ENCODE peak calls at places on chromosome 2, in six cellular contexts. One of them, this sample, is unnamed.
A peak's percentile ranks its signal among the peaks of the same experiment; 100 is the strongest.

GRCh38 chr2:2226326-2226725 is 104.7 kb downstream of the MYT1L start:
- DNase-seq in spleen: no peak
- DNase-seq in cardiac muscle cell: no peak
- DNase-seq in endodermal cell: no peak
- DNase-seq in esophagus muscularis mucosa: no peak
- DNase-seq in right lobe of liver: no peak
- DNase-seq in this sample: no peak

GRCh38 chr2:168643979-168644378 is 158.5 kb upstream of the NOSTRIN start:
- DNase-seq in spleen: no peak
- DNase-seq in cardiac muscle cell: peak; percentile 51
- DNase-seq in endodermal cell: no peak
- DNase-seq in esophagus muscularis mucosa: no peak
- DNase-seq in right lobe of liver: no peak
- DNase-seq in this sample: no peak

GRCh38 chr2:173963817-173964564 is 1.2 kb downstream of the SP3 start:
- DNase-seq in spleen: peak; percentile 99
- DNase-seq in cardiac muscle cell: peak; percentile 94
- DNase-seq in endodermal cell: peak; percentile 95
- DNase-seq in esophagus muscularis mucosa: peak; percentile 97
- DNase-seq in right lobe of liver: peak; percentile 96
- DNase-seq in this sample: peak; percentile 92

GRCh38 chr2:23944527-23944926 is 4.3 kb downstream of the UBXN2A start:
- DNase-seq in spleen: no peak
- DNase-seq in cardiac muscle cell: peak; percentile 15
- DNase-seq in endodermal cell: peak; percentile 80
- DNase-seq in esophagus muscularis mucosa: no peak
- DNase-seq in right lobe of liver: peak; percentile 29
- DNase-seq in this sample: no peak

GRCh38 chr2:15223887-15224286 is 337.2 kb downstream of the NBAS start:
- DNase-seq in spleen: no peak
- DNase-seq in cardiac muscle cell: peak; percentile 87
- DNase-seq in endodermal cell: no peak
- DNase-seq in esophagus muscularis mucosa: no peak
- DNase-seq in right lobe of liver: no peak
- DNase-seq in this sample: no peak

GRCh38 chr2:181456660-181457120 is 496 bp upstream of the ITGA4 start:
- DNase-seq in spleen: peak; percentile 97
- DNase-seq in cardiac muscle cell: peak; percentile 53
- DNase-seq in endodermal cell: peak; percentile 78
- DNase-seq in esophagus muscularis mucosa: no peak
- DNase-seq in right lobe of liver: peak; percentile 54
- DNase-seq in this sample: no peak

GRCh38 chr2:9287400-9288059 is 80.9 kb downstream of the ASAP2 start:
- DNase-seq in spleen: no peak
- DNase-seq in cardiac muscle cell: peak; percentile 97
- DNase-seq in endodermal cell: no peak
- DNase-seq in esophagus muscularis mucosa: no peak
- DNase-seq in right lobe of liver: no peak
- DNase-seq in this sample: peak; percentile 91

GRCh38 chr2:43462866-43463641 is 132.8 kb downstream of the THADA start:
- DNase-seq in spleen: no peak
- DNase-seq in cardiac muscle cell: no peak
- DNase-seq in endodermal cell: no peak
- DNase-seq in esophagus muscularis mucosa: no peak
- DNase-seq in right lobe of liver: no peak
- DNase-seq in this sample: no peak

GRCh38 chr2:232393556-232393955 is 13.1 kb upstream of the ALPG start:
- DNase-seq in spleen: no peak
- DNase-seq in cardiac muscle cell: no peak
- DNase-seq in endodermal cell: no peak
- DNase-seq in esophagus muscularis mucosa: no peak
- DNase-seq in right lobe of liver: no peak
- DNase-seq in this sample: no peak

GRCh38 chr2:187372213-187372612 is 75.8 kb downstream of the CALCRL start:
- DNase-seq in spleen: no peak
- DNase-seq in cardiac muscle cell: peak; percentile 51
- DNase-seq in endodermal cell: no peak
- DNase-seq in esophagus muscularis mucosa: no peak
- DNase-seq in right lobe of liver: no peak
- DNase-seq in this sample: no peak

GRCh38 chr2:17754773-17755425 is 961 bp downstream of the GEN1 start:
- DNase-seq in spleen: no peak
- DNase-seq in cardiac muscle cell: peak; percentile 23
- DNase-seq in endodermal cell: no peak
- DNase-seq in esophagus muscularis mucosa: no peak
- DNase-seq in right lobe of liver: no peak
- DNase-seq in this sample: no peak

GRCh38 chr2:137659616-137660015 is 304.7 kb upstream of the HNMT start:
- DNase-seq in spleen: no peak
- DNase-seq in cardiac muscle cell: no peak
- DNase-seq in endodermal cell: no peak
- DNase-seq in esophagus muscularis mucosa: no peak
- DNase-seq in right lobe of liver: no peak
- DNase-seq in this sample: no peak

GRCh38 chr2:205427112-205427511 is 255.2 kb upstream of the NRP2 start:
- DNase-seq in spleen: no peak
- DNase-seq in cardiac muscle cell: peak; percentile 46
- DNase-seq in endodermal cell: no peak
- DNase-seq in esophagus muscularis mucosa: no peak
- DNase-seq in right lobe of liver: no peak
- DNase-seq in this sample: no peak

GRCh38 chr2:51424418-51424817 is 392.5 kb upstream of the NRXN1 start:
- DNase-seq in spleen: peak; percentile 38
- DNase-seq in cardiac muscle cell: no peak
- DNase-seq in endodermal cell: peak; percentile 82
- DNase-seq in esophagus muscularis mucosa: no peak
- DNase-seq in right lobe of liver: no peak
- DNase-seq in this sample: no peak

GRCh38 chr2:226973821-226974220 is 138.0 kb downstream of the RHBDD1 start:
- DNase-seq in spleen: no peak
- DNase-seq in cardiac muscle cell: no peak
- DNase-seq in endodermal cell: no peak
- DNase-seq in esophagus muscularis mucosa: no peak
- DNase-seq in right lobe of liver: no peak
- DNase-seq in this sample: no peak

GRCh38 chr2:226970362-226970761 is 134.5 kb downstream of the RHBDD1 start:
- DNase-seq in spleen: no peak
- DNase-seq in cardiac muscle cell: no peak
- DNase-seq in endodermal cell: no peak
- DNase-seq in esophagus muscularis mucosa: no peak
- DNase-seq in right lobe of liver: no peak
- DNase-seq in this sample: no peak

GRCh38 chr2:226969412-226969811 is 133.6 kb downstream of the RHBDD1 start:
- DNase-seq in spleen: no peak
- DNase-seq in cardiac muscle cell: no peak
- DNase-seq in endodermal cell: no peak
- DNase-seq in esophagus muscularis mucosa: no peak
- DNase-seq in right lobe of liver: no peak
- DNase-seq in this sample: no peak

GRCh38 chr2:226971029-226971584 is 135.3 kb downstream of the RHBDD1 start:
- DNase-seq in spleen: no peak
- DNase-seq in cardiac muscle cell: no peak
- DNase-seq in endodermal cell: no peak
- DNase-seq in esophagus muscularis mucosa: no peak
- DNase-seq in right lobe of liver: no peak
- DNase-seq in this sample: no peak

DNA sequence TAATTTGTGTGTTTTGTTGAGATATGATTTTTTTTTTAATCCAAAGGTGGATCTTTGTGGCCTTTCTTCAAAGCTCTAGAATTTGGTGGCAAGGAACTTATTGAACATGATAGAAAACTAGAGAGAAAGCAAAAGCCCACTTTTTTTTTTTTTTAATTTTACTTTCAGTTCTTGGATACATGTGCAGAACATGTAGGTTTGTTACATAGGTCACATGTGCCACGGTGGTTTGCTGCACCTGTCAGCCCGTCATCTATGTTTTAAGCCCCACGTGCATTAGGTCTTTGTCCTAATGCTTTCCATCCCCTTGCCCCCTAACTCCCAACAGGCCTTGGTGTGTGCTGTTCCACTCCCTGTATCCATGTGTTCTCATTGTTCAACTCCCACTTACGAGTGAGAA is 135.9 kb downstream of the RHBDD1 start:
- DNase-seq in spleen: no peak
- DNase-seq in cardiac muscle cell: no peak
- DNase-seq in endodermal cell: no peak
- DNase-seq in esophagus muscularis mucosa: no peak
- DNase-seq in right lobe of liver: no peak
- DNase-seq in this sample: no peak
- H3K4me1 ChIP-seq in spleen: no peaks in the 10 kb centered on the region
- H3K4me1 ChIP-seq in cardiac muscle cell: no peaks in the 10 kb centered on the region
- H3K4me1 ChIP-seq in endodermal cell: peaks cover 5% of the 10 kb centered on the region
- H3K4me1 ChIP-seq in esophagus muscularis mucosa: peaks cover 11% of the 10 kb centered on the region
- H3K4me1 ChIP-seq in right lobe of liver: no peaks in the 10 kb centered on the region
- H3K4me1 ChIP-seq in this sample: no peaks in the 10 kb centered on the region

GRCh38 chr2:30505500-30506180 is 58.6 kb downstream of the LCLAT1 start:
- DNase-seq in spleen: no peak
- DNase-seq in cardiac muscle cell: no peak
- DNase-seq in endodermal cell: no peak
- DNase-seq in esophagus muscularis mucosa: no peak
- DNase-seq in right lobe of liver: no peak
- DNase-seq in this sample: no peak

GRCh38 chr2:30500699-30501098 is 53.7 kb downstream of the LCLAT1 start:
- DNase-seq in spleen: no peak
- DNase-seq in cardiac muscle cell: no peak
- DNase-seq in endodermal cell: no peak
- DNase-seq in esophagus muscularis mucosa: no peak
- DNase-seq in right lobe of liver: no peak
- DNase-seq in this sample: no peak

GRCh38 chr2:30503692-30504076 is 56.6 kb downstream of the LCLAT1 start:
- DNase-seq in spleen: no peak
- DNase-seq in cardiac muscle cell: no peak
- DNase-seq in endodermal cell: no peak
- DNase-seq in esophagus muscularis mucosa: no peak
- DNase-seq in right lobe of liver: no peak
- DNase-seq in this sample: no peak

GRCh38 chr2:30502310-30502709 is 55.3 kb downstream of the LCLAT1 start:
- DNase-seq in spleen: no peak
- DNase-seq in cardiac muscle cell: no peak
- DNase-seq in endodermal cell: no peak
- DNase-seq in esophagus muscularis mucosa: no peak
- DNase-seq in right lobe of liver: no peak
- DNase-seq in this sample: no peak

DNA sequence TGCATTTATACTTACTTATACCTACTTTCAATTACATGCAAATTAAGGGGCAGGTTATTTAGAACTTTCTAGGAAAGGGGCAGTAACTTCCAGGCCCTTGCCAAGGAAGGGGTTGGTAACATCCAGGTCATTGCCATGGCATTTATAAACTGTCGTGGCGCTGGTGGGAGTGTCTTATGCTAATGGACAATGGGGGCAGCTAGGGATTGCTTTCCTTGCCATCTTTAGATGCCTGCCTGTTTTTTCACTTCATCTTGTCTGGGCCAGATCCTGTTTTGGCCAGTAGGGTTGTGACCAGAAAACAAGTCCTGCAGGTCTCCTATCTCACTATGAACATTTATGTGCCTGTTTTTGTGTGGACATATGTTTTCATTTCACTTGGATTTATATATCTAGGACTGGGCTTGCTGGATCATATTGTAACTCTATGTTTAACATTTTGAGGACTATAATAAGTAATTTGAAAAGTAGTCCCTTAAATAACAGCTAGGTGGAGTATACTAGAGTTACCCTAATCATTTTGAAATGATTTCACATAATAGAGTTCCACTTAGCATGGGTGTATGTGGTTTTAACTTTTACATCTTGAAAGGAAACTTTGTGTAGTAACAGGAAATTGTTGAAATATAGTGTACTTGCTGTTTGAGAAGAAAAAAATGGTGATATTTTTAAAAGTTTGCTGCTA is 56.1 kb downstream of the LCLAT1 start:
- DNase-seq in spleen: no peak
- DNase-seq in cardiac muscle cell: peak; percentile 38
- DNase-seq in endodermal cell: no peak
- DNase-seq in esophagus muscularis mucosa: no peak
- DNase-seq in right lobe of liver: no peak
- DNase-seq in this sample: no peak
- TF ChIP-seq CTCF in spleen: peak; percentile 29
- TF ChIP-seq CTCF in cardiac muscle cell: peak; percentile 37
- TF ChIP-seq CTCF in endodermal cell: peak; percentile 71
- TF ChIP-seq CTCF in esophagus muscularis mucosa: peak; percentile 33
- TF ChIP-seq CTCF in right lobe of liver: no peak
- TF ChIP-seq CTCF in this sample: peak; percentile 35

GRCh38 chr2:11132036-11132671 is 23.1 kb upstream of the SLC66A3 start:
- DNase-seq in spleen: peak; percentile 65
- DNase-seq in cardiac muscle cell: no peak
- DNase-seq in endodermal cell: no peak
- DNase-seq in esophagus muscularis mucosa: no peak
- DNase-seq in right lobe of liver: no peak
- DNase-seq in this sample: no peak
- H3K4me3 ChIP-seq in spleen: peak overlapping the region; percentile 41
- H3K4me3 ChIP-seq in cardiac muscle cell: no peak overlapping the region
- H3K4me3 ChIP-seq in endodermal cell: no peak overlapping the region
- H3K4me3 ChIP-seq in esophagus muscularis mucosa: peak overlapping the region; percentile 57
- H3K4me3 ChIP-seq in right lobe of liver: no peak overlapping the region
- H3K4me3 ChIP-seq in this sample: no peak overlapping the region

GRCh38 chr2:64400103-64400728 is 53.7 kb upstream of the LGALSL start:
- DNase-seq in spleen: no peak
- DNase-seq in cardiac muscle cell: peak; percentile 34
- DNase-seq in endodermal cell: no peak
- DNase-seq in esophagus muscularis mucosa: no peak
- DNase-seq in right lobe of liver: no peak
- DNase-seq in this sample: no peak

GRCh38 chr2:64402876-64403275 is 51.1 kb upstream of the LGALSL start:
- DNase-seq in spleen: no peak
- DNase-seq in cardiac muscle cell: peak; percentile 48
- DNase-seq in endodermal cell: no peak
- DNase-seq in esophagus muscularis mucosa: peak; percentile 31
- DNase-seq in right lobe of liver: no peak
- DNase-seq in this sample: no peak

GRCh38 chr2:64400733-64401500 is 53.0 kb upstream of the LGALSL start:
- DNase-seq in spleen: no peak
- DNase-seq in cardiac muscle cell: no peak
- DNase-seq in endodermal cell: peak; percentile 74
- DNase-seq in esophagus muscularis mucosa: no peak
- DNase-seq in right lobe of liver: peak; percentile 39
- DNase-seq in this sample: no peak

GRCh38 chr2:64403426-64403825 is 50.5 kb upstream of the LGALSL start:
- DNase-seq in spleen: no peak
- DNase-seq in cardiac muscle cell: no peak
- DNase-seq in endodermal cell: no peak
- DNase-seq in esophagus muscularis mucosa: peak; percentile 80
- DNase-seq in right lobe of liver: no peak
- DNase-seq in this sample: no peak

GRCh38 chr2:64401501-64401880 is 52.5 kb upstream of the LGALSL start:
- DNase-seq in spleen: no peak
- DNase-seq in cardiac muscle cell: no peak
- DNase-seq in endodermal cell: peak; percentile 56
- DNase-seq in esophagus muscularis mucosa: no peak
- DNase-seq in right lobe of liver: no peak
- DNase-seq in this sample: no peak
- H3K4me1 ChIP-seq in spleen: peaks cover 22% of the 10 kb centered on the region
- H3K4me1 ChIP-seq in cardiac muscle cell: peaks cover 36% of the 10 kb centered on the region
- H3K4me1 ChIP-seq in endodermal cell: peaks cover 31% of the 10 kb centered on the region
- H3K4me1 ChIP-seq in esophagus muscularis mucosa: peaks cover 43% of the 10 kb centered on the region
- H3K4me1 ChIP-seq in right lobe of liver: peaks cover 47% of the 10 kb centered on the region
- H3K4me1 ChIP-seq in this sample: peaks cover 34% of the 10 kb centered on the region

DNA sequence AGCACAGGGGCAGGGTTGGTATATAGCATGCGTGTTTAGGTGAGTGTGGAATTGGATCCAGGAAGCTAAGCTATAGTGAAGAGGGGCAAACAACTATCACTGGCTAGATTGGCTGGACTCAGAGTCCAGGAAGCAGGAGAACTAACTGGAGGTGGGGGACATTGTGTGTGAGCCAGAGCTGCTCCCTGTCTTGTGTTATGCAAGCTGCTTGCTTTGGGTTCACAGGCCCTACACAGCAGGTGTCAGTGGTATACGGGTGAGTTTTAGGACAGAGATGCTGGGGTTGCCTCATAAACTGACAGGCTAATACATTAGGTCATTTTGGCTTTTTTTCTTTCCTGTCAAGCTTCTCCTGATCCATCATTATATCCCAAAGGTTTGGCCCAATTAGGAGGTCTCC is 87.5 kb downstream of the CCDC85A start:
- DNase-seq in spleen: no peak
- DNase-seq in cardiac muscle cell: no peak
- DNase-seq in endodermal cell: no peak
- DNase-seq in esophagus muscularis mucosa: no peak
- DNase-seq in right lobe of liver: no peak
- DNase-seq in this sample: no peak
- TF ChIP-seq CTCF in spleen: no peak
- TF ChIP-seq CTCF in cardiac muscle cell: no peak
- TF ChIP-seq CTCF in endodermal cell: no peak
- TF ChIP-seq CTCF in esophagus muscularis mucosa: no peak
- TF ChIP-seq CTCF in right lobe of liver: no peak
- TF ChIP-seq CTCF in this sample: no peak